ENCODE peak calls at places on chromosomes 2 and 18, in seven cellular contexts. P is astrocyte of the hippocampus; Q is activated CD4-positive, CD25-positive, alpha-beta regulatory T cell treated with anti-CD3 and anti-CD28 coated beads, Interleukin-2, amount 50 U/mL, for 16 hours; C is stimulated activated CD8-positive, alpha-beta memory T cell treated with anti-CD3 and anti-CD28 coated beads, Interleukin-12 subunit alpha, Interleukin-12 subunit beta, amount 100 ng/mL, for 4 hours; S is type B pancreatic cell; F is posterior cingulate gyrus; U is tibial nerve. N is an unnamed sample.

GRCh38 chr2:184205048-184205596 is 393.2 kb upstream of the ZNF804A start:
- DNase-seq in P (no peak), Q (no peak), F (no peak), C (no peak), U (no peak), S (no peak), N (no peak)

GRCh38 chr2:211816739-211817138 is 721.9 kb downstream of the ERBB4 start:
- DNase-seq in Q (no peak), P (no peak), S (no peak), U (no peak), F (no peak), C (no peak), N (no peak)

GRCh38 chr2:5482929-5483331 is 209.3 kb upstream of the SOX11 start:
- DNase-seq in C (no peak), F (no peak), P (peak), U (no peak), S (no peak), Q (no peak), N (no peak)

GRCh38 chr2:168978461-168978861 is 52.7 kb downstream of the ABCB11 start:
- DNase-seq in S (no peak), F (no peak), U (no peak), P (no peak), C (no peak), Q (no peak), N (no peak)

GRCh38 chr2:82027901-82028570 is 1723.5 kb upstream of the LRRTM1 start:
- DNase-seq in S (no peak), C (no peak), P (no peak), F (no peak), U (no peak), Q (no peak), N (no peak)

GRCh38 chr2:234919711-234920110 is 32.1 kb upstream of the SH3BP4 start:
- DNase-seq in P (peak), C (no peak), F (no peak), Q (no peak), S (no peak), U (no peak), N (no peak)

GRCh38 chr2:240643093-240643810 is 18.0 kb downstream of the GPR35 start:
- DNase-seq in U (no peak), P (no peak), S (no peak), F (no peak), Q (no peak), C (no peak), N (no peak)

GRCh38 chr2:34736482-34736881 is 1137.4 kb upstream of the FAM98A start:
- DNase-seq in P (no peak), S (no peak), U (no peak), Q (no peak), F (no peak), C (no peak), N (no peak)

GRCh38 chr18:75208055-75208835 is 694 bp downstream of the PTGR3 start:
- DNase-seq in Q (no peak), C (peak), S (no peak), P (peak), U (peak), F (peak), N (no peak)